ENCODE peak calls at places on chromosomes 12 and 14, in five cellular contexts. One of them, this sample, is unnamed. For H3K36me3, the result is how much of the 10 kb centered on the place peaks cover.

GRCh38 chr12:23084236-23084995 is 459.4 kb downstream of the ETNK1 start:
- DNase-seq in IMR-90: peak
- DNase-seq in tibial nerve: no peak
- DNase-seq in Peyer's patch: no peak
- DNase-seq in adrenal gland: no peak
- DNase-seq in this sample: no peak

GRCh38 chr12:109192358-109192757 is 76.0 kb downstream of the ACACB start:
- DNase-seq in Peyer's patch: no peak
- DNase-seq in adrenal gland: no peak
- DNase-seq in tibial nerve: no peak
- DNase-seq in IMR-90: peak
- DNase-seq in this sample: no peak

GRCh38 chr12:68263366-68263765 is 10.0 kb upstream of the IL22 start:
- DNase-seq in adrenal gland: no peak
- DNase-seq in IMR-90: peak
- DNase-seq in tibial nerve: no peak
- DNase-seq in Peyer's patch: no peak
- DNase-seq in this sample: no peak

GRCh38 chr12:3333583-3333982 is 157.4 kb upstream of the PRMT8 start:
- DNase-seq in Peyer's patch: no peak
- DNase-seq in IMR-90: no peak
- DNase-seq in adrenal gland: no peak
- DNase-seq in tibial nerve: no peak
- DNase-seq in this sample: no peak

GRCh38 chr12:32399373-32400113 is at the start of gene FGD4:
- DNase-seq in IMR-90: peak
- DNase-seq in tibial nerve: peak
- DNase-seq in adrenal gland: peak
- DNase-seq in Peyer's patch: peak
- DNase-seq in this sample: peak

GRCh38 chr14:103281496-103282231 is 52.4 kb upstream of the EIF5 start:
- DNase-seq in tibial nerve: no peak
- DNase-seq in Peyer's patch: no peak
- DNase-seq in IMR-90: peak
- DNase-seq in adrenal gland: peak
- DNase-seq in this sample: peak

GRCh38 chr12:6226002-6226700 is 26.0 kb downstream of the CD9 start:
- DNase-seq in Peyer's patch: peak
- DNase-seq in IMR-90: peak
- DNase-seq in tibial nerve: peak
- DNase-seq in adrenal gland: no peak
- DNase-seq in this sample: peak

GRCh38 chr12:100346660-100347059 is 10.2 kb upstream of the SLC17A8 start:
- DNase-seq in IMR-90: peak
- DNase-seq in adrenal gland: no peak
- DNase-seq in tibial nerve: no peak
- DNase-seq in Peyer's patch: no peak
- DNase-seq in this sample: no peak

GRCh38 chr12:67280572-67280971 is 11.4 kb downstream of the CAND1 start:
- DNase-seq in adrenal gland: no peak
- DNase-seq in Peyer's patch: no peak
- DNase-seq in IMR-90: no peak
- DNase-seq in tibial nerve: no peak
- DNase-seq in this sample: no peak

GRCh38 chr12:89618113-89618862 is 90.3 kb downstream of the ATP2B1 start:
- DNase-seq in IMR-90: no peak
- DNase-seq in Peyer's patch: no peak
- DNase-seq in adrenal gland: no peak
- DNase-seq in tibial nerve: no peak
- DNase-seq in this sample: no peak

GRCh38 chr12:121812320-121812871 is 8.6 kb downstream of the SETD1B start:
- DNase-seq in IMR-90: peak
- DNase-seq in adrenal gland: peak
- DNase-seq in tibial nerve: peak
- DNase-seq in Peyer's patch: peak
- DNase-seq in this sample: peak

GRCh38 chr12:92259852-92260251 is 114.2 kb upstream of the BTG1 start:
- DNase-seq in tibial nerve: no peak
- DNase-seq in adrenal gland: no peak
- DNase-seq in IMR-90: peak
- DNase-seq in Peyer's patch: no peak
- DNase-seq in this sample: no peak

GRCh38 chr14:61569783-61570182 is 125.5 kb upstream of the HIF1A start:
- DNase-seq in IMR-90: peak
- DNase-seq in tibial nerve: peak
- DNase-seq in adrenal gland: no peak
- DNase-seq in Peyer's patch: no peak
- DNase-seq in this sample: no peak

GRCh38 chr14:93747102-93747501 is 41.2 kb downstream of the PRIMA1 start:
- DNase-seq in Peyer's patch: no peak
- DNase-seq in tibial nerve: no peak
- DNase-seq in adrenal gland: no peak
- DNase-seq in IMR-90: no peak
- DNase-seq in this sample: no peak

GRCh38 chr12:103524238-103524875 is 28.6 kb upstream of the C12orf42 start:
- DNase-seq in tibial nerve: no peak
- DNase-seq in IMR-90: no peak
- DNase-seq in adrenal gland: no peak
- DNase-seq in Peyer's patch: no peak
- DNase-seq in this sample: no peak

GRCh38 chr12:9796916-9797315 is 30.4 kb upstream of the KLRF1 start:
- DNase-seq in IMR-90: no peak
- DNase-seq in Peyer's patch: no peak
- DNase-seq in tibial nerve: no peak
- DNase-seq in adrenal gland: no peak
- DNase-seq in this sample: no peak

GRCh38 chr14:50924848-50925247 is 19.4 kb downstream of the PYGL start:
- DNase-seq in IMR-90: no peak
- DNase-seq in adrenal gland: no peak
- DNase-seq in Peyer's patch: no peak
- DNase-seq in tibial nerve: no peak
- DNase-seq in this sample: no peak

GRCh38 chr14:61812347-61813100 is 50.3 kb downstream of the SNAPC1 start:
- DNase-seq in adrenal gland: no peak
- DNase-seq in Peyer's patch: no peak
- DNase-seq in IMR-90: no peak
- DNase-seq in tibial nerve: no peak
- DNase-seq in this sample: no peak

GRCh38 chr12:102427542-102427923 is 52.8 kb downstream of the IGF1 start:
- DNase-seq in Peyer's patch: no peak
- DNase-seq in tibial nerve: no peak
- DNase-seq in adrenal gland: no peak
- DNase-seq in IMR-90: no peak
- DNase-seq in this sample: peak

GRCh38 chr14:97453991-97454390 is 656.8 kb downstream of the VRK1 start:
- DNase-seq in tibial nerve: no peak
- DNase-seq in Peyer's patch: no peak
- DNase-seq in IMR-90: no peak
- DNase-seq in adrenal gland: no peak
- DNase-seq in this sample: no peak

GRCh38 chr14:76951149-76951548 is 77.4 kb downstream of the IRF2BPL start:
- DNase-seq in adrenal gland: no peak
- DNase-seq in Peyer's patch: no peak
- DNase-seq in tibial nerve: no peak
- DNase-seq in IMR-90: no peak
- DNase-seq in this sample: no peak

GRCh38 chr12:27257104-27257848 is 13.2 kb downstream of the STK38L start:
- DNase-seq in IMR-90: peak
- DNase-seq in Peyer's patch: no peak
- DNase-seq in adrenal gland: no peak
- DNase-seq in tibial nerve: no peak
- DNase-seq in this sample: no peak

GRCh38 chr12:17478908-17479673 is 610.9 kb downstream of the RERGL start:
- DNase-seq in tibial nerve: no peak
- DNase-seq in Peyer's patch: no peak
- DNase-seq in adrenal gland: no peak
- DNase-seq in IMR-90: no peak
- DNase-seq in this sample: no peak

GRCh38 chr12:92859650-92860386 is 69.3 kb downstream of the EEA1 start:
- DNase-seq in Peyer's patch: no peak
- DNase-seq in IMR-90: no peak
- DNase-seq in tibial nerve: no peak
- DNase-seq in adrenal gland: no peak
- DNase-seq in this sample: no peak

GRCh38 chr14:103973354-103973753 is 31.0 kb upstream of the RD3L start:
- DNase-seq in tibial nerve: no peak
- DNase-seq in adrenal gland: no peak
- DNase-seq in IMR-90: no peak
- DNase-seq in Peyer's patch: no peak
- DNase-seq in this sample: no peak

GRCh38 chr12:100186071-100186470 is 14.5 kb upstream of the ACTR6 start:
- DNase-seq in adrenal gland: no peak
- DNase-seq in IMR-90: no peak
- DNase-seq in tibial nerve: no peak
- DNase-seq in Peyer's patch: no peak
- DNase-seq in this sample: no peak

GRCh38 chr12:89544730-89545184 is 18.9 kb upstream of the POC1B start:
- DNase-seq in adrenal gland: peak
- DNase-seq in Peyer's patch: peak
- DNase-seq in IMR-90: no peak
- DNase-seq in tibial nerve: no peak
- DNase-seq in this sample: no peak

GRCh38 chr14:44914849-44915248 is 46.9 kb downstream of the KLHL28 start:
- DNase-seq in Peyer's patch: no peak
- DNase-seq in adrenal gland: no peak
- DNase-seq in tibial nerve: no peak
- DNase-seq in IMR-90: peak
- DNase-seq in this sample: no peak

GRCh38 chr12:90991952-90992465 is 12.8 kb downstream of the EPYC start:
- DNase-seq in IMR-90: no peak
- DNase-seq in adrenal gland: no peak
- DNase-seq in Peyer's patch: no peak
- DNase-seq in tibial nerve: no peak
- DNase-seq in this sample: no peak

GRCh38 chr14:53491256-53491905 is 338.3 kb upstream of the DDHD1 start:
- DNase-seq in tibial nerve: no peak
- DNase-seq in Peyer's patch: no peak
- DNase-seq in IMR-90: peak
- DNase-seq in adrenal gland: no peak
- DNase-seq in this sample: no peak

DNA sequence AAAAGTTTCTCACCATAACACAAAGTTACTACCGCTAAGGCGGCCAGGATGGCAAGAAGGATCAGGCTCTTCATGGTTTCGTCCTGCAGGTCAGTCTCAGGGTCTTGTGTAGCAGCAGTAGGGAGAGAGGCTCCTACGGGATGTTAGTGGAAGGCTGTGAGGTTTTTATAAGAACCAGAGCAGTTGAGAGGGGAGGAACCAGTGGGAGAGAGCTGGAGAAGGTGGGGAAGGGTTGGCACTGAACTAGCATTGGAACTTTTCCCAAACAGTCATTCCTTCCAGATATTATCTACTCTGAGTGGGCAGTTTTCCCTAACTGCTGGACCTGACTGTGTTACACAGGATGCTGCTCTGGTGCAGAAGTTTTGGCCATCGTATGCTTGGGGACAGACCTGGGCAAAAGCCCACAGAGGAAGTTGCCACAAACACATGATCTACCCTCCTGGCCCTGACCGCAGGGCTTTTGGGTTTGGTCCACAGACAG is at the start of gene MGP:
- DNase-seq in Peyer's patch: no peak
- DNase-seq in tibial nerve: peak
- DNase-seq in adrenal gland: peak
- DNase-seq in IMR-90: peak
- DNase-seq in this sample: peak
- TF ChIP-seq POLR2A in Peyer's patch: no peak
- TF ChIP-seq POLR2A in tibial nerve: peak
- TF ChIP-seq POLR2A in adrenal gland: peak
- TF ChIP-seq POLR2A in IMR-90: no peak
- TF ChIP-seq POLR2A in this sample: peak

DNA sequence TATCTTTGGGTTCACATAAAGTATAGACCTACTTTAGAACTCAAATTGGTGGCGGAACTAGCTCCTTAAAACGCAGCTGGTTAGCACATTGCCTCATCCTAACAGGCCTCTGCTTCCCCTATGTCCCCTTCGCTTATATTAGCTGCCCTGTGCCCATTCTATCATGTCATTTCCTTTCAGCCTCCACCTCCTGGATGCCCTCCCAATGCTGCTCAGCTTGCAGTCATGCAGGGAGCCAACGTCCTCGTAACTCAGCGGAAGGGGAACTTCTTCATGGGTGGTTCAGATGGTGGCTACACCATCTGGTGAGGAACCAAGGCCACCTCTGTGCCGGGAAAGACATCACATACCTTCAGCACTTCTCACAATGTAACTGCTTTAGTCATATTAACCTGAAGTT is 3.5 kb downstream of the DAZAP2 start:
- DNase-seq in tibial nerve: no peak
- DNase-seq in adrenal gland: no peak
- DNase-seq in IMR-90: no peak
- DNase-seq in Peyer's patch: no peak
- DNase-seq in this sample: no peak
- H3K36me3 ChIP-seq in tibial nerve: under half
- H3K36me3 ChIP-seq in adrenal gland: under half
- H3K36me3 ChIP-seq in IMR-90: under half
- H3K36me3 ChIP-seq in Peyer's patch: under half
- H3K36me3 ChIP-seq in this sample: under half

DNA sequence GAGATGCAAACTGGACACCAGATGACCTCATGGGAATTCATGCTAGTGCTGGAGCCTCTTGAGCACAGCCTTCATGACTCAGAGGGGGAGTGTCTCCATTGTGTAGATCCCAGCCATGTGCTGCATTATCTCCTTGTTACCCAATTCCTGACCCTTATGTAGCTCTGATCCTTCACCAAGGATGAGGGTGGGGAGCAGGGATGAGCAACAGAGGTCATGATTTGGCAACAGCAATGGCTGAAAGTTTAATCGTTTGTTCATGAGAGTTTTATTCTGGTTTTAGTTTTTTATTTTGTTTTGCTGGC is 9.5 kb upstream of the BDKRB1 start:
- DNase-seq in IMR-90: peak
- DNase-seq in tibial nerve: no peak
- DNase-seq in adrenal gland: no peak
- DNase-seq in Peyer's patch: no peak
- DNase-seq in this sample: no peak
- H3K27ac ChIP-seq in IMR-90: peak
- H3K27ac ChIP-seq in tibial nerve: no peak
- H3K27ac ChIP-seq in adrenal gland: no peak
- H3K27ac ChIP-seq in Peyer's patch: no peak
- H3K27ac ChIP-seq in this sample: no peak

DNA sequence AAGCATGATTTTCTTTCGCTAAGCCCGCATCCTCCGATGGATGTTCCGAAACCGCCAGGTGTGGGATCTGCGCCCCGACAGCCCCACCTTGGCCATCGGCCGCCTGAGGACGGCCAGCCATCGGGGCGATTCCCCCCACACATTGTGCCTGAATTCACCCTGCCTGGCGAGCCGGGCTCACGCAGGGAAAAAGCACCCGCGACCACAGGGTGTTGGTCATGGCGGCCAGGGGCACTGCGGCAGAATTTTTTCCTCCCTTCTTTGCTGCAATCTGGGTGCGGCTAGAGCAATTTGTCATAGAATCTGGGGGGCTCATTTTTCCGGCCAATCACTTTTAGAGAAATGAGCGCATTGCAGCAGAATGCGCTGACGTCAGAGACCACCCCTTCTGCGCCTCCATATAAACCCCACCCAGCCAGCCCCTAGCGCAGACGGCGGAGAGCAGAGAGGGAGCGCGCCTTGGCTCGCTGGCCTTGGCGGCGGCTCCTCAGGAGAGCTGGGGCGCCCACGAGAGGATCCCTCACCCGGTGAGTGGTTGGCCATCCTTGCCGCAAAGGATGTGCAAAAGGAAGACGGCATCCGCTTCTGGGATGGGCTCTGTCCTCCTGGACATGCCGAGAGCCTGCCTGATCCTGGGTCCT is at the start of gene MEG3:
- DNase-seq in tibial nerve: peak
- DNase-seq in Peyer's patch: no peak
- DNase-seq in IMR-90: peak
- DNase-seq in adrenal gland: peak
- DNase-seq in this sample: peak
- TF ChIP-seq POLR2A in tibial nerve: peak
- TF ChIP-seq POLR2A in Peyer's patch: peak
- TF ChIP-seq POLR2A in IMR-90: peak
- TF ChIP-seq POLR2A in adrenal gland: peak
- TF ChIP-seq POLR2A in this sample: peak

This sample was measured in ovary.